ENCODE peak calls at places on chromosomes 6 and 20, in five cellular contexts. G is transverse colon, S is iPS DF 6.9, X is right lobe of liver, D is fibroblast of lung. F is an unnamed sample. For H3K4me1, the result is how much of the 10 kb centered on the place peaks cover.

GRCh38 chr20:48875914-48876240 is 45.6 kb upstream of the ARFGEF2 start:
- DNase-seq in G (no peak), S (no peak), X (no peak), D (peak), F (no peak)

GRCh38 chr20:4766631-4767030 is 44.9 kb downstream of the PRND start:
- DNase-seq in G (no peak), S (no peak), X (no peak), D (no peak), F (no peak)

GRCh38 chr20:41734506-41734945 is 116.3 kb upstream of the CHD6 start:
- DNase-seq in G (peak), S (peak), X (no peak), D (peak), F (peak)

GRCh38 chr20:40304119-40304518 is 384.9 kb downstream of the MAFB start:
- DNase-seq in G (no peak), S (no peak), X (no peak), D (no peak), F (no peak)

GRCh38 chr20:36238760-36239159 is 2.5 kb downstream of the AAR2 start:
- DNase-seq in G (no peak), S (no peak), X (no peak), D (no peak), F (no peak)

GRCh38 chr6:10221186-10221585 is 193.7 kb downstream of the TFAP2A start:
- DNase-seq in G (no peak), S (no peak), X (no peak), D (no peak), F (no peak)

GRCh38 chr6:30730611-30731435 is 10.7 kb downstream of the TUBB start:
- DNase-seq in G (peak), S (no peak), X (peak), D (peak), F (peak)

GRCh38 chr6:122580731-122581130 is 29.5 kb upstream of the PKIB start:
- DNase-seq in G (no peak), S (no peak), X (no peak), D (no peak), F (no peak)

GRCh38 chr6:217048-217659 is 75.1 kb upstream of the DUSP22 start:
- DNase-seq in G (peak), S (peak), X (no peak), D (no peak), F (peak)

GRCh38 chr6:1396952-1397868 is 7.8 kb downstream of the FOXF2 start:
- DNase-seq in G (peak), S (no peak), X (peak), D (peak), F (peak)

GRCh38 chr6:167827588-167828324 is 1.0 kb downstream of the AFDN start:
- DNase-seq in G (peak), S (no peak), X (peak), D (peak), F (peak)

GRCh38 chr6:107080036-107080435 is 35.3 kb downstream of the BEND3 start:
- DNase-seq in G (no peak), S (no peak), X (peak), D (no peak), F (no peak)

GRCh38 chr20:61120595-61121515 is 131.2 kb upstream of the CDH4 start:
- DNase-seq in G (no peak), S (peak), X (no peak), D (peak), F (no peak)

GRCh38 chr6:52102330-52102932 is 15.0 kb upstream of the PKHD1 start:
- DNase-seq in G (peak), S (no peak), X (no peak), D (no peak), F (no peak)

GRCh38 chr20:50027611-50028105 is 44.9 kb downstream of the SNAI1 start:
- DNase-seq in G (peak), S (no peak), X (peak), D (peak), F (peak)

GRCh38 chr6:87698618-87699017 is 3.4 kb downstream of the AKIRIN2 start:
- DNase-seq in G (no peak), S (no peak), X (no peak), D (no peak), F (no peak)

GRCh38 chr6:104718672-104719071 is 141.0 kb downstream of the HACE1 start:
- DNase-seq in G (no peak), S (no peak), X (no peak), D (no peak), F (no peak)

GRCh38 chr6:11411592-11411991 is 126.0 kb upstream of the TMEM170B start:
- DNase-seq in G (no peak), S (no peak), X (no peak), D (no peak), F (no peak)

GRCh38 chr20:22579711-22580697 is 4.4 kb downstream of the FOXA2 start:
- DNase-seq in G (no peak), S (no peak), X (peak), D (no peak), F (peak)

GRCh38 chr20:49694450-49695071 is 19.1 kb downstream of the B4GALT5 start:
- DNase-seq in G (no peak), S (no peak), X (no peak), D (no peak), F (no peak)

GRCh38 chr6:31892821-31893220 is 4.7 kb downstream of the EHMT2 start:
- DNase-seq in G (no peak), S (no peak), X (no peak), D (no peak), F (no peak)

GRCh38 chr6:52391599-52391998 is 28.5 kb upstream of the EFHC1 start:
- DNase-seq in G (no peak), S (no peak), X (no peak), D (no peak), F (no peak)

GRCh38 chr20:50958733-50959542 is at the start of gene MOCS3:
- DNase-seq in G (peak), S (peak), X (peak), D (peak), F (peak)

GRCh38 chr6:3318226-3318625 is 59.5 kb downstream of the PSMG4 start:
- DNase-seq in G (no peak), S (no peak), X (no peak), D (no peak), F (peak)

GRCh38 chr20:64111841-64112641 is 4.7 kb upstream of the NPBWR2 start:
- DNase-seq in G (peak), S (no peak), X (no peak), D (no peak), F (no peak)

GRCh38 chr6:17116090-17116387 is 14.2 kb downstream of the STMND1 start:
- DNase-seq in G (no peak), S (no peak), X (no peak), D (no peak), F (no peak)

GRCh38 chr6:5302220-5302946 is 41.1 kb downstream of the FARS2 start:
- DNase-seq in G (no peak), S (no peak), X (no peak), D (no peak), F (no peak)

GRCh38 chr20:45088247-45088646 is 12.7 kb downstream of the KCNS1 start:
- DNase-seq in G (no peak), S (no peak), X (no peak), D (peak), F (no peak)

GRCh38 chr6:125834347-125834746 is 43.6 kb downstream of the NCOA7 start:
- DNase-seq in G (no peak), S (no peak), X (no peak), D (no peak), F (no peak)

GRCh38 chr20:10625641-10626040 is 48.2 kb downstream of the JAG1 start:
- DNase-seq in G (no peak), S (no peak), X (no peak), D (no peak), F (no peak)

GRCh38 chr6:26045046-26045938 is 41.9 kb upstream of the HFE start:
- DNase-seq in G (peak), S (no peak), X (peak), D (peak), F (peak)

GRCh38 chr20:59043698-59044097 is 1.1 kb upstream of the PRELID3B start:
- DNase-seq in G (no peak), S (no peak), X (no peak), D (no peak), F (no peak)

GRCh38 chr6:124984668-124985338 is 22.6 kb downstream of the RNF217 start:
- DNase-seq in G (no peak), S (no peak), X (no peak), D (peak), F (no peak)

GRCh38 chr6:16154904-16155303 is 26.0 kb downstream of the MYLIP start:
- DNase-seq in G (no peak), S (no peak), X (no peak), D (peak), F (no peak)

GRCh38 chr6:43016166-43016915 is 2.3 kb downstream of the KLHDC3 start:
- DNase-seq in G (no peak), S (no peak), X (peak), D (no peak), F (no peak)

GRCh38 chr6:43014434-43014909 is 423 bp downstream of the KLHDC3 start:
- DNase-seq in G (no peak), S (no peak), X (no peak), D (peak), F (no peak)

GRCh38 chr6:43013843-43014433 is at the start of the genes KLHDC3 and MEA1:
- DNase-seq in G (peak), S (peak), X (peak), D (peak), F (peak)

GRCh38 chr6:43019152-43019551 is 2.3 kb upstream of the RRP36 start:
- DNase-seq in G (no peak), S (no peak), X (no peak), D (no peak), F (no peak)

DNA sequence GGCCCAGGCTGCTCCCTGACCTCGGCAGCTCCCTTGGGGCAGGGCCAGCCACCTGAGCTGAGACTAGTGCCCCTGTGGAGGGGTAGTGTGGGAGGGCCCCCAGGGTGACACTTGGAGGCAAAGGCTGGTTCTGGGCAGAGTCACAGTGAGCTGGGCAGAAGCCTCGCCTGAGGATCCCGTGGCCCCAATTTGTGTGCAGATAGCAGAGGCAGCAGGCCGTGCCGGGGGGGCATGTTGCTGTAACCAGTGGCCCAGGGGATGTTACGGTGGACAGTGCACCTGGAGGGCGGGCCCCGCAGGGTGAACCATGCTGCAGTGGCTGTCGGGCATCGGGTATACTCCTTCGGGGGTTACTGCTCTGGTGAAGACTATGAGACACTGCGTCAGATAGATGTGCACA is 2.9 kb downstream of the KLHDC3 start:
- DNase-seq in G (no peak), S (no peak), X (no peak), D (no peak), F (peak)
- H3K4me3 ChIP-seq in G (no peak), S (no peak), X (no peak), D (peak), F (no peak)

DNA sequence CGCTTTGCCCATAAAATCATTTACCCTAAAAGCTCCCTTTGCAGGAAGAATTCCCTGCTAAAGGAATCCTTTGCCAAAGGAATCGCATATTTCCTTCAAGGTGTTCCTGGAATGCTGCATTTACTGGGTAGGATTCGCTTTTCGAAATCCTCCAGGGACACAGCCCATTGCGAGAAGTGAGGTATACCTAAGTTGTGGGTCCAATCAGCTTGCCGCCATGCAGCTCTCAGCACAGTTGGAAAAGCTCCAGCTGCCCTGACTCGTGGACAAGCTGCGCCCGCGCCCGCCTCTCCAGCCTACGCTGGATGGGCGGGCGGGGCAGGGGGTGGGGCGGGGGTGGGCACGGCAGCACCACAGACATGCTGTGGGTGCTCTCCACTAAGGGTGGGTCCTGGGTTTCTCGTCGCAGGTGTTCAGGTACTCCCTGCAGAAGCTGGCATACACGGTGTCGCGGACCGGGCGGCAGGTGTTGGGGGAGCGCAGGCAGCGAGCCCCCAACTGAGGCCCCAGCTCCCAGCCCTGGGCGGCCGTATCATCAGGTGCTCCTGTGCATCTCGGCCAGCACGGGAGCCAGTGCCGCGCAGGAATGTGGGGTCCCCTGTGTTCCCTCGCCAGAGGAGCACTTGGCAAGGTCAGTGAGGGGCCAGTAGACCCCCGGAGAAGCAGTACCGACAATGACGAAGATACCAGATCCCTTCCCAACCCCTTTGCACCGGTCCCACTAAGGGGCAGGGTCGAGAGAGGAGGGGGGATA is 1.4 kb downstream of the NNAT start:
- DNase-seq in G (peak), S (no peak), X (no peak), D (peak), F (no peak)
- H3K4me1 ChIP-seq in G (half or more), S (under half), X (under half), D (under half), F (under half)

DNA sequence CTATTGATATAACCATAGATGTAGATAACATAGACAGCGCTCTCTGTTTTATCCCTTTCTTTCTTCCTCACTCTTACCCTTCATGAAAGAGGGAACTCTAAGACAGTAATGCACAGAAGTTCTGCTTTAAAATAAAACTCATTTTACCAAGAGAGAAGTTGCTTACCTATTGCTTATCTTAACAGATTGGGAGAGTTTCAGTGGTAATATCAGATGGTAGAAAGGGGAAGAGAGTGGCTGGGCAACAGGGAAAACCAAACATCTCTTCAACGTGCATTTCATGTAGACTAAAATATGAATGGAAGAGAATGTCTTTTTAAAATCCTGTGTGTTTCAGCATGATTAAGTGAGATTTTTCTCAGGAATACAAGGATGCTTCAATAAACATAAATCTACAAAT is 45.3 kb upstream of the SIRPG start:
- DNase-seq in G (no peak), S (no peak), X (no peak), D (no peak), F (no peak)
- H3K27ac ChIP-seq in G (no peak), S (no peak), X (no peak), D (no peak), F (no peak)

GRCh38 chr6:27476090-27476489 is 3.2 kb upstream of the ZNF184 start:
- DNase-seq in G (no peak), S (no peak), X (no peak), D (no peak), F (no peak)

GRCh38 chr6:27478706-27479318 is 5.9 kb upstream of the ZNF184 start:
- DNase-seq in G (peak), S (no peak), X (peak), D (peak), F (peak)

GRCh38 chr6:27479319-27480182 is 6.6 kb upstream of the ZNF184 start:
- DNase-seq in G (peak), S (no peak), X (peak), D (peak), F (peak)

GRCh38 chr6:27478141-27478705 is 5.3 kb upstream of the ZNF184 start:
- DNase-seq in G (no peak), S (no peak), X (no peak), D (peak), F (no peak)

DNA sequence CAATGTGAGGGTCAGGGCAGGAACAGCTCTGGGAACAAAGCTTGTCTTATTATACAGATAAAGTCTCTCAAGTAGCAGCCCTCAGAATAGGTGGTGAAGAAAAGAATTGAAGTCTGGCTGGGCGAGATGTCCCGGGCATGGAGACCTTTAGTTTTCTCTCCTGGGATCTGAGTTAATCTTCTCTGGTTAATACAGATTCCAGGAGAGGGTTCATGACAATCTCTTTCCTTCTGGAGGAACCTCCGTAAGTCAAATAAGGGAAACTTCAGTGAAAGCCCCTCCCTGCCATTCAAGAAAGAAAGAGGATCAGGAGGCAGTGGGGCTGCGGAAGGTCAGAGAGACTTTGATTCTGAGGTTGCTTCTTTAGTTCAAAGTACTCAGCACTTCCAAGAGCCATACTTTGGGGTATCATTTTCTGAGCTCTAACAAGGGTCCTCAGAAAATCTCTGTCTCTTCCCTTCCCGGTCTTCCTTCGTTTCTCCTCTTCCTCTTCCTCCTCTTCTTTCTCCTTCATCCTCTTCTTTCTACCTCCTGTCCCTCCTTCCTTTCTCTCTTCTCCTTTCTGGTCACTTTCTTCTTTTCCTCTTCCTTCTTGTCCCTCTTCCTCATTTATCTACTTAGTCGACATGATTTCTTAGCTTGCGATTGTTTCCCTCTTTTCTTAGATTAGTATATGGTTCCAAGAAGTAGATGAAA is 4.6 kb upstream of the ZNF184 start:
- DNase-seq in G (no peak), S (no peak), X (no peak), D (no peak), F (no peak)
- H3K4me3 ChIP-seq in G (peak), S (no peak), X (no peak), D (peak), F (peak)

DNA sequence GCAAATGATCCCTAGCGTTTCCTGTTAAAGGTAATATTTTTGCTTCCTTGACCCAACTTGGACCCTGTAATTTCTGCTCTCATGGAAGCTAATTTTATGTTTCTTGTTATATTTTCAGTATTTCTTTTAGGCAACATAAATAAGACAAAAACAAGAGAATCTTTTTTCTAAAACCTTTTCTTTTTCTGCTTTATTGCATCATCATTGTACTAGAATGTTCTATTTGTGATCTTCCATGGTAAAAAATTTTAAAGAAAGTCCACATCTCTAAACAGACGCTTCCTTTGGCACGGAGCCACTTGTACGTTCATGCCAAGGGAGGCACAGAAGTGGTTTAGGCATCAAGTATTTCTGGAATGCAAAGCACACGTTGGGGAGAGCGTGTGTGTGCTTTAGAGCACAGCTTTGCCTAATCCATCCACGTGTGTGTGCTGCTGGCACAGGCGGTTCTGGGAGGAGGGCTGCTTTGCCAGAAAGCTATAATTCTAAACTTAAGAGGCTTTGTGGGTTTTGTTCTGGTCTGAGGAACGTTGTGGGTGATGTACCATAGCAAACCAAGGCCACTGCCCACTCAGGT is 98.3 kb downstream of the SASH1 start:
- DNase-seq in G (peak), S (no peak), X (no peak), D (peak), F (no peak)
- H3K4me1 ChIP-seq in G (under half), S (under half), X (under half), D (under half), F (under half)

DNA sequence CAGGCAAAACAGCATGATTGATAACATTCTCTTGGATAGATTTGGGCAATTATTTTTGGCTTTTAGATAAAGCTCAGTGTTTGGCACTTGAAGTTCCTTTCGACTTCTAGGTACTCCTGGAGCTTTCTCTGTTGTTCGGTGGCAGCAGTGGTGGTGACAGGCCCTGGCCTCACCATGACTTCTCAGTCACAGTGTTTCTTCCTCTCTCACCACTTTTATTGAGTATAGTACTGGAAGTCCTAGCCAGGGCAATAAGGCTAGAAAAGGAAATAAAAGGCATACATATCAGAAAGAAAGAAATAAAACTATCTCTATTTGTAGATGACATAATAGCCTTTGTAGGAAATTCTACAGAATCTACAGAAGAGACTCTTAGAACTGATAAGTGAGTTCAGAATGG is 101.2 kb upstream of the SIRPG start:
- DNase-seq in G (no peak), S (no peak), X (no peak), D (no peak), F (no peak)
- H3K27ac ChIP-seq in G (peak), S (no peak), X (no peak), D (no peak), F (no peak)

GRCh38 chr6:36141091-36141490 is 10.8 kb downstream of the MAPK13 start:
- DNase-seq in G (no peak), S (no peak), X (no peak), D (no peak), F (no peak)

GRCh38 chr6:36138667-36139066 is 8.4 kb downstream of the MAPK13 start:
- DNase-seq in G (no peak), S (no peak), X (no peak), D (no peak), F (no peak)

GRCh38 chr6:36139991-36140710 is 9.8 kb downstream of the MAPK13 start:
- DNase-seq in G (no peak), S (no peak), X (no peak), D (no peak), F (no peak)

GRCh38 chr6:36141961-36142360 is 11.6 kb downstream of the MAPK13 start:
- DNase-seq in G (no peak), S (no peak), X (no peak), D (no peak), F (no peak)

GRCh38 chr6:36139431-36139830 is 9.1 kb downstream of the MAPK13 start:
- DNase-seq in G (no peak), S (no peak), X (no peak), D (no peak), F (no peak)
- H3K4me3 ChIP-seq in G (no peak), S (no peak), X (no peak), D (no peak), F (no peak)

GRCh38 chr20:46399401-46399800 is 7.0 kb downstream of the ELMO2 start:
- DNase-seq in G (no peak), S (no peak), X (no peak), D (no peak), F (no peak)
- H3K4me1 ChIP-seq in G (half or more), S (under half), X (under half), D (under half), F (half or more)